ENCODE peak calls at places on chromosomes 7 and 10, in ten cellular contexts. One of them, this sample, is unnamed.
A peak's percentile ranks its signal among the peaks of the same experiment; 100 is the strongest.

GRCh38 chr10:103040424-103040823 is 122.3 kb downstream of the CNNM2 start:
- DNase-seq in heart left ventricle: no peak
- DNase-seq in Peyer's patch: no peak
- DNase-seq in left ventricle myocardium inferior: no peak
- DNase-seq in body of pancreas: no peak
- DNase-seq in HFF-Myc: no peak
- DNase-seq in dorsolateral prefrontal cortex: no peak
- DNase-seq in CD8-positive, alpha-beta memory T cell: no peak
- DNase-seq in mesenchymal stem cell: peak; percentile 90
- DNase-seq in WERI-Rb-1: no peak
- DNase-seq in this sample: no peak

GRCh38 chr10:105644978-105645377 is 1003.9 kb downstream of the SORCS3 start:
- DNase-seq in body of pancreas: no peak
- DNase-seq in left ventricle myocardium inferior: no peak
- DNase-seq in CD8-positive, alpha-beta memory T cell: no peak
- DNase-seq in Peyer's patch: no peak
- DNase-seq in dorsolateral prefrontal cortex: no peak
- DNase-seq in heart left ventricle: no peak
- DNase-seq in HFF-Myc: no peak
- DNase-seq in WERI-Rb-1: no peak
- DNase-seq in mesenchymal stem cell: no peak
- DNase-seq in this sample: no peak

GRCh38 chr7:118949031-118949430 is 724.5 kb downstream of the ANKRD7 start:
- DNase-seq in body of pancreas: no peak
- DNase-seq in left ventricle myocardium inferior: no peak
- DNase-seq in WERI-Rb-1: no peak
- DNase-seq in CD8-positive, alpha-beta memory T cell: no peak
- DNase-seq in HFF-Myc: no peak
- DNase-seq in dorsolateral prefrontal cortex: no peak
- DNase-seq in mesenchymal stem cell: peak; percentile 59
- DNase-seq in Peyer's patch: no peak
- DNase-seq in heart left ventricle: no peak
- DNase-seq in this sample: no peak

GRCh38 chr10:88048312-88048711 is 184.9 kb downstream of the PTEN start:
- DNase-seq in Peyer's patch: no peak
- DNase-seq in dorsolateral prefrontal cortex: no peak
- DNase-seq in CD8-positive, alpha-beta memory T cell: no peak
- DNase-seq in HFF-Myc: no peak
- DNase-seq in WERI-Rb-1: no peak
- DNase-seq in left ventricle myocardium inferior: no peak
- DNase-seq in heart left ventricle: no peak
- DNase-seq in mesenchymal stem cell: no peak
- DNase-seq in body of pancreas: no peak
- DNase-seq in this sample: no peak

GRCh38 chr7:122987463-122987862 is 8.0 kb downstream of the TAS2R16 start:
- DNase-seq in Peyer's patch: no peak
- DNase-seq in body of pancreas: no peak
- DNase-seq in mesenchymal stem cell: no peak
- DNase-seq in CD8-positive, alpha-beta memory T cell: no peak
- DNase-seq in dorsolateral prefrontal cortex: no peak
- DNase-seq in HFF-Myc: no peak
- DNase-seq in left ventricle myocardium inferior: no peak
- DNase-seq in WERI-Rb-1: no peak
- DNase-seq in heart left ventricle: no peak
- DNase-seq in this sample: no peak

GRCh38 chr10:54159924-54160323 is 641.1 kb downstream of the PCDH15 start:
- DNase-seq in left ventricle myocardium inferior: no peak
- DNase-seq in heart left ventricle: no peak
- DNase-seq in body of pancreas: no peak
- DNase-seq in mesenchymal stem cell: no peak
- DNase-seq in CD8-positive, alpha-beta memory T cell: no peak
- DNase-seq in WERI-Rb-1: no peak
- DNase-seq in Peyer's patch: no peak
- DNase-seq in dorsolateral prefrontal cortex: no peak
- DNase-seq in HFF-Myc: no peak
- DNase-seq in this sample: no peak

GRCh38 chr10:97844672-97845071 is 5.0 kb upstream of the GOLGA7B start:
- DNase-seq in dorsolateral prefrontal cortex: no peak
- DNase-seq in mesenchymal stem cell: no peak
- DNase-seq in body of pancreas: no peak
- DNase-seq in Peyer's patch: no peak
- DNase-seq in WERI-Rb-1: no peak
- DNase-seq in heart left ventricle: no peak
- DNase-seq in left ventricle myocardium inferior: no peak
- DNase-seq in CD8-positive, alpha-beta memory T cell: no peak
- DNase-seq in HFF-Myc: no peak
- DNase-seq in this sample: no peak

GRCh38 chr10:59626523-59626869 is 83.2 kb downstream of the SLC16A9 start:
- DNase-seq in heart left ventricle: no peak
- DNase-seq in mesenchymal stem cell: no peak
- DNase-seq in body of pancreas: no peak
- DNase-seq in HFF-Myc: no peak
- DNase-seq in dorsolateral prefrontal cortex: no peak
- DNase-seq in CD8-positive, alpha-beta memory T cell: no peak
- DNase-seq in WERI-Rb-1: no peak
- DNase-seq in Peyer's patch: no peak
- DNase-seq in left ventricle myocardium inferior: no peak
- DNase-seq in this sample: no peak

GRCh38 chr7:1557771-1558170 is 1.8 kb upstream of the TMEM184A start:
- DNase-seq in left ventricle myocardium inferior: no peak
- DNase-seq in dorsolateral prefrontal cortex: no peak
- DNase-seq in body of pancreas: no peak
- DNase-seq in HFF-Myc: no peak
- DNase-seq in mesenchymal stem cell: no peak
- DNase-seq in CD8-positive, alpha-beta memory T cell: no peak
- DNase-seq in Peyer's patch: no peak
- DNase-seq in WERI-Rb-1: no peak
- DNase-seq in heart left ventricle: no peak
- DNase-seq in this sample: peak; percentile 30

GRCh38 chr7:1557006-1557405 is 1.0 kb upstream of the TMEM184A start:
- DNase-seq in HFF-Myc: no peak
- DNase-seq in heart left ventricle: no peak
- DNase-seq in body of pancreas: no peak
- DNase-seq in left ventricle myocardium inferior: no peak
- DNase-seq in Peyer's patch: no peak
- DNase-seq in CD8-positive, alpha-beta memory T cell: no peak
- DNase-seq in mesenchymal stem cell: no peak
- DNase-seq in WERI-Rb-1: no peak
- DNase-seq in dorsolateral prefrontal cortex: no peak
- DNase-seq in this sample: no peak

GRCh38 chr7:1555046-1555812 is 776 bp downstream of the TMEM184A start:
- DNase-seq in WERI-Rb-1: peak; percentile 94
- DNase-seq in body of pancreas: peak; percentile 89
- DNase-seq in left ventricle myocardium inferior: no peak
- DNase-seq in Peyer's patch: no peak
- DNase-seq in mesenchymal stem cell: peak; percentile 86
- DNase-seq in dorsolateral prefrontal cortex: no peak
- DNase-seq in HFF-Myc: no peak
- DNase-seq in CD8-positive, alpha-beta memory T cell: no peak
- DNase-seq in heart left ventricle: no peak
- DNase-seq in this sample: no peak

GRCh38 chr7:1554332-1555045 is 1.5 kb downstream of the TMEM184A start:
- DNase-seq in WERI-Rb-1: no peak
- DNase-seq in body of pancreas: no peak
- DNase-seq in CD8-positive, alpha-beta memory T cell: no peak
- DNase-seq in Peyer's patch: no peak
- DNase-seq in mesenchymal stem cell: no peak
- DNase-seq in heart left ventricle: no peak
- DNase-seq in left ventricle myocardium inferior: no peak
- DNase-seq in dorsolateral prefrontal cortex: no peak
- DNase-seq in HFF-Myc: no peak
- DNase-seq in this sample: no peak

GRCh38 chr7:1555813-1556540 is at the start of gene TMEM184A:
- DNase-seq in Peyer's patch: peak; percentile 54
- DNase-seq in mesenchymal stem cell: peak; percentile 6
- DNase-seq in CD8-positive, alpha-beta memory T cell: no peak
- DNase-seq in HFF-Myc: no peak
- DNase-seq in WERI-Rb-1: peak; percentile 96
- DNase-seq in body of pancreas: peak; percentile 98
- DNase-seq in heart left ventricle: no peak
- DNase-seq in left ventricle myocardium inferior: no peak
- DNase-seq in dorsolateral prefrontal cortex: no peak
- DNase-seq in this sample: peak; percentile 87
- H3K4me3 ChIP-seq in Peyer's patch: no peak within 1 kb of the TSS
- H3K4me3 ChIP-seq in mesenchymal stem cell: no peak within 1 kb of the TSS
- H3K4me3 ChIP-seq in CD8-positive, alpha-beta memory T cell: no peak within 1 kb of the TSS
- H3K4me3 ChIP-seq in HFF-Myc: no peak within 1 kb of the TSS
- H3K4me3 ChIP-seq in WERI-Rb-1: peak within 1 kb of the TSS; percentile 50
- H3K4me3 ChIP-seq in body of pancreas: peak within 1 kb of the TSS; percentile 27
- H3K4me3 ChIP-seq in heart left ventricle: no peak within 1 kb of the TSS
- H3K4me3 ChIP-seq in left ventricle myocardium inferior: no peak within 1 kb of the TSS
- H3K4me3 ChIP-seq in dorsolateral prefrontal cortex: no peak within 1 kb of the TSS
- H3K4me3 ChIP-seq in this sample: peak within 1 kb of the TSS; percentile 17

GRCh38 chr10:44997105-44997748 is 3.5 kb upstream of the ZNF22 start:
- DNase-seq in CD8-positive, alpha-beta memory T cell: no peak
- DNase-seq in dorsolateral prefrontal cortex: no peak
- DNase-seq in left ventricle myocardium inferior: no peak
- DNase-seq in heart left ventricle: no peak
- DNase-seq in HFF-Myc: no peak
- DNase-seq in Peyer's patch: no peak
- DNase-seq in WERI-Rb-1: no peak
- DNase-seq in body of pancreas: no peak
- DNase-seq in mesenchymal stem cell: no peak
- DNase-seq in this sample: no peak

GRCh38 chr10:44998146-44998631 is 2.5 kb upstream of the ZNF22 start:
- DNase-seq in WERI-Rb-1: no peak
- DNase-seq in left ventricle myocardium inferior: no peak
- DNase-seq in body of pancreas: no peak
- DNase-seq in CD8-positive, alpha-beta memory T cell: no peak
- DNase-seq in heart left ventricle: no peak
- DNase-seq in HFF-Myc: no peak
- DNase-seq in dorsolateral prefrontal cortex: no peak
- DNase-seq in Peyer's patch: no peak
- DNase-seq in mesenchymal stem cell: no peak
- DNase-seq in this sample: no peak

GRCh38 chr10:45001382-45002148 is 842 bp downstream of the ZNF22 start:
- DNase-seq in CD8-positive, alpha-beta memory T cell: peak; percentile 38
- DNase-seq in body of pancreas: peak; percentile 89
- DNase-seq in Peyer's patch: peak; percentile 66
- DNase-seq in heart left ventricle: peak; percentile 69
- DNase-seq in dorsolateral prefrontal cortex: no peak
- DNase-seq in WERI-Rb-1: peak; percentile 70
- DNase-seq in mesenchymal stem cell: peak; percentile 77
- DNase-seq in HFF-Myc: no peak
- DNase-seq in left ventricle myocardium inferior: peak; percentile 78
- DNase-seq in this sample: peak; percentile 84

GRCh38 chr10:45000764-45001381 is at the start of gene ZNF22:
- DNase-seq in CD8-positive, alpha-beta memory T cell: peak; percentile 60
- DNase-seq in mesenchymal stem cell: peak; percentile 56
- DNase-seq in dorsolateral prefrontal cortex: peak; percentile 82
- DNase-seq in left ventricle myocardium inferior: peak; percentile 73
- DNase-seq in heart left ventricle: peak; percentile 83
- DNase-seq in HFF-Myc: no peak
- DNase-seq in body of pancreas: peak; percentile 65
- DNase-seq in WERI-Rb-1: peak; percentile 79
- DNase-seq in Peyer's patch: peak; percentile 65
- DNase-seq in this sample: peak; percentile 81

GRCh38 chr10:45000138-45000763 is 472 bp upstream of the ZNF22 start:
- DNase-seq in dorsolateral prefrontal cortex: no peak
- DNase-seq in body of pancreas: peak; percentile 66
- DNase-seq in Peyer's patch: no peak
- DNase-seq in heart left ventricle: peak; percentile 87
- DNase-seq in mesenchymal stem cell: peak; percentile 36
- DNase-seq in HFF-Myc: no peak
- DNase-seq in WERI-Rb-1: no peak
- DNase-seq in left ventricle myocardium inferior: peak; percentile 89
- DNase-seq in CD8-positive, alpha-beta memory T cell: no peak
- DNase-seq in this sample: no peak
- H3K4me3 ChIP-seq in dorsolateral prefrontal cortex: peak overlapping the region; percentile 74
- H3K4me3 ChIP-seq in body of pancreas: no peak overlapping the region
- H3K4me3 ChIP-seq in Peyer's patch: peak overlapping the region; percentile 64
- H3K4me3 ChIP-seq in heart left ventricle: peak overlapping the region; percentile 61
- H3K4me3 ChIP-seq in mesenchymal stem cell: peak overlapping the region; percentile 53
- H3K4me3 ChIP-seq in HFF-Myc: peak overlapping the region; percentile 63
- H3K4me3 ChIP-seq in WERI-Rb-1: peak overlapping the region; percentile 93
- H3K4me3 ChIP-seq in left ventricle myocardium inferior: peak overlapping the region; percentile 74
- H3K4me3 ChIP-seq in CD8-positive, alpha-beta memory T cell: peak overlapping the region; percentile 51
- H3K4me3 ChIP-seq in this sample: peak overlapping the region; percentile 74

GRCh38 chr7:19773361-19773760 is at the start of gene TMEM196:
- DNase-seq in body of pancreas: no peak
- DNase-seq in WERI-Rb-1: no peak
- DNase-seq in mesenchymal stem cell: no peak
- DNase-seq in HFF-Myc: no peak
- DNase-seq in heart left ventricle: no peak
- DNase-seq in CD8-positive, alpha-beta memory T cell: no peak
- DNase-seq in left ventricle myocardium inferior: no peak
- DNase-seq in Peyer's patch: no peak
- DNase-seq in dorsolateral prefrontal cortex: peak; percentile 42
- DNase-seq in this sample: no peak

GRCh38 chr7:19772323-19772722 is 1.1 kb downstream of the TMEM196 start:
- DNase-seq in HFF-Myc: no peak
- DNase-seq in heart left ventricle: no peak
- DNase-seq in WERI-Rb-1: no peak
- DNase-seq in dorsolateral prefrontal cortex: peak; percentile 38
- DNase-seq in CD8-positive, alpha-beta memory T cell: no peak
- DNase-seq in body of pancreas: no peak
- DNase-seq in mesenchymal stem cell: no peak
- DNase-seq in Peyer's patch: no peak
- DNase-seq in left ventricle myocardium inferior: no peak
- DNase-seq in this sample: no peak

GRCh38 chr7:19776981-19777380 is 3.6 kb upstream of the TMEM196 start:
- DNase-seq in CD8-positive, alpha-beta memory T cell: no peak
- DNase-seq in WERI-Rb-1: no peak
- DNase-seq in dorsolateral prefrontal cortex: no peak
- DNase-seq in mesenchymal stem cell: no peak
- DNase-seq in body of pancreas: no peak
- DNase-seq in left ventricle myocardium inferior: no peak
- DNase-seq in HFF-Myc: no peak
- DNase-seq in heart left ventricle: no peak
- DNase-seq in Peyer's patch: no peak
- DNase-seq in this sample: no peak

GRCh38 chr7:19772858-19773337 is 519 bp downstream of the TMEM196 start:
- DNase-seq in CD8-positive, alpha-beta memory T cell: no peak
- DNase-seq in HFF-Myc: no peak
- DNase-seq in dorsolateral prefrontal cortex: peak; percentile 45
- DNase-seq in WERI-Rb-1: no peak
- DNase-seq in mesenchymal stem cell: peak; percentile 37
- DNase-seq in Peyer's patch: no peak
- DNase-seq in left ventricle myocardium inferior: no peak
- DNase-seq in heart left ventricle: no peak
- DNase-seq in body of pancreas: peak; percentile 7
- DNase-seq in this sample: no peak
- H3K4me3 ChIP-seq in CD8-positive, alpha-beta memory T cell: no peak overlapping the region
- H3K4me3 ChIP-seq in HFF-Myc: no peak overlapping the region
- H3K4me3 ChIP-seq in dorsolateral prefrontal cortex: peak overlapping the region; percentile 59
- H3K4me3 ChIP-seq in WERI-Rb-1: no peak overlapping the region
- H3K4me3 ChIP-seq in mesenchymal stem cell: peak overlapping the region; percentile 7
- H3K4me3 ChIP-seq in Peyer's patch: peak overlapping the region; percentile 3
- H3K4me3 ChIP-seq in left ventricle myocardium inferior: peak overlapping the region; percentile 35
- H3K4me3 ChIP-seq in heart left ventricle: no peak overlapping the region
- H3K4me3 ChIP-seq in body of pancreas: no peak overlapping the region
- H3K4me3 ChIP-seq in this sample: no peak overlapping the region

DNA sequence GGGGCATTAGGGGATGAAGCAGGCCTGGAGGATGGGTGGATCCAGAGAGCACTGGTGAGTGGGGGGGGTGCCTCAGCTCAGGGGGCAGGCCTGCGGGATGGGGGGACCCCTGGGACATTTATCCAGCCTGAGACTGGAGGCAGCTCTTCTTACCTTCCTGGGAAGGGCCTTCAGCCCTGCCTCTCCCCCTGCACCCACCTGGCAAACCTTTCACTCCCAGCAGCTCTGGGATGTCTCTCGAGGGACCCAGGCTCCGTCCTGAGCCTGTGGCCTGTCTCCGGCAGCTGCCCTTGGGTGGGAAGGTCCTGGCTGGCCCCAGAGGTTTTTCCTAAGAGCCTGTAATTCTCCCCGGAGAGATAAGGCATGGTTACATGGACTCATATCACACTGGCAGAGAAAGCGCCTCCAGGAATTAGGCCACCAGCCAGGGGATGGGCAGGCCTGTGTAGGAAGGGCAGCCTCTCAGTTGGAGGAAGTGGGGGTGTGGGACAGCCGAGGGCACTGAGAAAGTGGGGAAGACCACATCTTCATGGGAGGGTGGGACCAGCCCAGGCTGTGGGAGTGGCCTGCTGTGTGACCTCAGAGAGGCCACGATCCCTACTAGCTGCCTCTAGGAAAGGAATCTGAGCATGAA is 147.6 kb downstream of the UBE2H start:
- DNase-seq in CD8-positive, alpha-beta memory T cell: no peak
- DNase-seq in Peyer's patch: no peak
- DNase-seq in dorsolateral prefrontal cortex: no peak
- DNase-seq in HFF-Myc: no peak
- DNase-seq in WERI-Rb-1: no peak
- DNase-seq in heart left ventricle: no peak
- DNase-seq in body of pancreas: peak; percentile 50
- DNase-seq in mesenchymal stem cell: no peak
- DNase-seq in left ventricle myocardium inferior: peak; percentile 33
- DNase-seq in this sample: no peak
- H3K4me3 ChIP-seq in CD8-positive, alpha-beta memory T cell: no peak overlapping the region
- H3K4me3 ChIP-seq in Peyer's patch: no peak overlapping the region
- H3K4me3 ChIP-seq in dorsolateral prefrontal cortex: no peak overlapping the region
- H3K4me3 ChIP-seq in HFF-Myc: no peak overlapping the region
- H3K4me3 ChIP-seq in WERI-Rb-1: no peak overlapping the region
- H3K4me3 ChIP-seq in heart left ventricle: no peak overlapping the region
- H3K4me3 ChIP-seq in body of pancreas: no peak overlapping the region
- H3K4me3 ChIP-seq in mesenchymal stem cell: no peak overlapping the region
- H3K4me3 ChIP-seq in left ventricle myocardium inferior: no peak overlapping the region
- H3K4me3 ChIP-seq in this sample: no peak overlapping the region

This sample was measured in lower lobe of right lung.